ENCODE peak calls at places on chromosomes 4 and X, in seven cellular contexts. G, Q, L, I, Z, F and T are unnamed samples.
A peak's percentile ranks its signal among the peaks of the same experiment; 100 is the strongest.

GRCh38 chr4:44157611-44158277 is 290.9 kb downstream of the KCTD8 start:
- DNase-seq in G (peak; percentile 68), Q (no peak), L (no peak), I (peak; percentile 0), Z (no peak), F (peak; percentile 69), T (no peak)

GRCh38 chrX:78024349-78025108 is 55.1 kb upstream of the PGAM4 start:
- DNase-seq in G (no peak), Q (peak; percentile 47), L (no peak), I (peak; percentile 16), Z (no peak), F (peak; percentile 15), T (peak; percentile 7)

GRCh38 chr4:1683371-1683902 is 676 bp downstream of the FAM53A start:
- DNase-seq in G (peak; percentile 82), Q (no peak), L (peak; percentile 89), I (peak; percentile 92), Z (no peak), F (peak; percentile 78), T (peak; percentile 83)

GRCh38 chr4:75735525-75735924 is 11.1 kb downstream of the USO1 start:
- DNase-seq in G (no peak), Q (no peak), L (no peak), I (no peak), Z (no peak), F (no peak), T (no peak)

GRCh38 chr4:120694973-120695372 is 227.6 kb downstream of the PRDM5 start:
- DNase-seq in G (peak; percentile 74), Q (peak; percentile 26), L (peak; percentile 31), I (peak; percentile 89), Z (no peak), F (no peak), T (peak; percentile 77)

GRCh38 chr4:153472122-153473037 is 6.2 kb downstream of the TMEM131L start:
- DNase-seq in G (no peak), Q (no peak), L (no peak), I (no peak), Z (no peak), F (no peak), T (no peak)

GRCh38 chr4:113760094-113760851 is 1.3 kb downstream of the CAMK2D start:
- DNase-seq in G (peak; percentile 62), Q (peak; percentile 9), L (peak; percentile 54), I (peak; percentile 44), Z (no peak), F (peak; percentile 68), T (peak; percentile 53)

GRCh38 chr4:188110036-188110435 is 633 bp upstream of the TRIML2 start:
- DNase-seq in G (no peak), Q (no peak), L (no peak), I (no peak), Z (no peak), F (no peak), T (no peak)

GRCh38 chrX:69309074-69309792 is 144.0 kb upstream of the PJA1 start:
- DNase-seq in G (no peak), Q (peak; percentile 56), L (no peak), I (no peak), Z (no peak), F (no peak), T (no peak)

GRCh38 chr4:10203851-10204250 is 87.3 kb upstream of the WDR1 start:
- DNase-seq in G (no peak), Q (no peak), L (no peak), I (no peak), Z (no peak), F (no peak), T (no peak)

GRCh38 chr4:47468686-47469365 is 5.3 kb upstream of the COMMD8 start:
- DNase-seq in G (peak; percentile 32), Q (no peak), L (peak; percentile 33), I (no peak), Z (no peak), F (peak; percentile 45), T (peak; percentile 46)